ENCODE peak calls at places on chromosomes 12 and 14, in seven cellular contexts. V, N, D, X, S, R and A are unnamed samples.

GRCh38 chr14:33073023-33073422 is 134.3 kb downstream of the NPAS3 start:
- DNase-seq in D (no peak), S (no peak), R (no peak), N (no peak), X (no peak), V (no peak), A (no peak)

GRCh38 chr12:849192-849527 is 96.8 kb downstream of the WNK1 start:
- DNase-seq in X (no peak), D (no peak), V (no peak), R (no peak), S (no peak), N (no peak), A (no peak)

GRCh38 chr14:60324837-60325236 is 75.8 kb downstream of the PPM1A start:
- DNase-seq in D (no peak), V (no peak), N (no peak), X (no peak), S (no peak), R (no peak), A (no peak)

GRCh38 chr12:19131020-19131431 is 1.5 kb downstream of the PLEKHA5 start:
- DNase-seq in V (peak), D (no peak), S (no peak), R (peak), X (peak), N (no peak), A (no peak)

GRCh38 chr14:68688872-68689371 is 103.9 kb downstream of the ZFP36L1 start:
- DNase-seq in N (no peak), S (peak), V (peak), D (no peak), X (peak), R (peak), A (no peak)

GRCh38 chr14:35403085-35403396 is 1.5 kb downstream of the NFKBIA start:
- DNase-seq in R (peak), X (no peak), S (no peak), V (peak), N (peak), D (no peak), A (no peak)

GRCh38 chr14:94466706-94467370 is 9.2 kb downstream of the SERPINA9 start:
- DNase-seq in X (no peak), V (no peak), N (no peak), R (no peak), D (no peak), S (no peak), A (no peak)

GRCh38 chr12:46449856-46450255 is 77.3 kb upstream of the SLC38A2 start:
- DNase-seq in N (no peak), R (no peak), V (no peak), D (no peak), S (no peak), X (no peak), A (no peak)

GRCh38 chr12:25416516-25416915 is 136.6 kb downstream of the LMNTD1 start:
- DNase-seq in S (no peak), D (no peak), N (no peak), X (no peak), V (no peak), R (no peak), A (no peak)

GRCh38 chr12:67263416-67263960 is 5.7 kb upstream of the CAND1 start:
- DNase-seq in R (no peak), X (no peak), N (no peak), S (no peak), V (no peak), D (no peak), A (no peak)

GRCh38 chr14:57871487-57872080 is 5.7 kb upstream of the SLC35F4 start:
- DNase-seq in X (peak), D (peak), R (peak), S (no peak), N (peak), V (peak), A (peak)

GRCh38 chr14:106844608-106845285 is 1318.4 kb downstream of the TMEM121 start:
- DNase-seq in S (no peak), R (no peak), X (no peak), D (no peak), V (peak), N (peak), A (no peak)

GRCh38 chr14:106843376-106843775 is 1317.0 kb downstream of the TMEM121 start:
- DNase-seq in X (no peak), N (no peak), D (no peak), R (no peak), V (no peak), S (no peak), A (no peak)

GRCh38 chr14:106843951-106844483 is 1317.6 kb downstream of the TMEM121 start:
- DNase-seq in V (peak), D (no peak), R (no peak), X (no peak), N (no peak), S (no peak), A (no peak)

GRCh38 chr14:106841701-106842100 is 1315.3 kb downstream of the TMEM121 start:
- DNase-seq in R (no peak), S (no peak), D (no peak), N (no peak), V (no peak), X (no peak), A (no peak)

GRCh38 chr14:106842687-106843086 is 1316.3 kb downstream of the TMEM121 start:
- DNase-seq in D (no peak), R (no peak), X (no peak), V (peak), N (no peak), S (no peak), A (no peak)
- TF ChIP-seq CTCF in D (peak), R (no peak), X (no peak), V (no peak), N (no peak), S (no peak), A (peak)

DNA sequence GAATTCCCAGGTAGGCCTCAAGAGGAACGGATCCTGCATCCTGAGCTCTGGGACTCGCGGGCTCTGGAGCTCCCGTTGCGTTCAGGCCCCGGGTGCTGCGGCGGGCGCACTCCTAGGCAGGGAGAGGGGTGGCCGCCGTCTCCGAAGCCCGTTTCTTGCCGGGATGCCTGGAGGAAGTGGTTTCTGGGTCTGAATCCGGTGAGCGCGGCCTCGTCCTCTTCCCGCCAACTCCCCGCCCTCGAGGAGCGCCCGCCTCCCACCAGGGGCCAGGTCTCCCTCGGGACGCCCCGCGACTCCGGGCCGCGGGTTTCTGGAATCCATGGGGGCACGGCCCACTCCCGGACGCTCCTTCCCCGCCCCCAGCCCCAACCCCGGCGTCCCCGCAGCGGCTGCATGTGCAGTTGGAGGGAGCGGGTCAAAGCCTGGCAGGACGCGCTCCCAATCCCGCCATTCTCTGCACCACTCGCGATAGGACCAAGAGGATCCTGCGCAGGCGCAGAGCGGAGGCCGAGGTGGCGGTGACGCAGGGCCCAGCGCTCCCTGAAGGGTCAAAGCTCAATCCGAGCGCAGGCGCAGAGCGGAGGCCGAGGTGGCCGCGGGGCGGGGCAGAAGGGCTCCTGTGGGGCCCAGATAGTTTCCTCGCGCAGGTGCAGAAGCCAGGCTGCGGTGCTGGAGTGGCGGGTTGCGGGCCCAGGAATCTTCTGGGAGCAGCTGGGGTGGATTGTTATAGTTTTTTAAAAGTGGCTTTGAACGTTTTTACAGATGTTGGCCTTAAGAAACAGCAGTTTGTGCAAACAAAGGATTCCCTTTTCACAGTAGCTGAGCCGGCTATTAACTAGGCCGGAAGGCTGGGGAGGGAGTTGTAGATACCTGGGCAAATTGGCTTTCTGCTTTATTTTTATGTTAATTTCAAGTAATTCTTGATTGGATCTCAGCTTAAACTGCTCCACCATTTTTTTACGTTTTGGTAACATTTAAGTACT is 796.4 kb downstream of the AACS start:
- DNase-seq in N (peak), V (peak), D (no peak), R (no peak), X (no peak), S (no peak), A (no peak)
- H3K4me3 ChIP-seq in N (peak), V (no peak), D (no peak), R (no peak), X (no peak), S (no peak), A (peak)

DNA sequence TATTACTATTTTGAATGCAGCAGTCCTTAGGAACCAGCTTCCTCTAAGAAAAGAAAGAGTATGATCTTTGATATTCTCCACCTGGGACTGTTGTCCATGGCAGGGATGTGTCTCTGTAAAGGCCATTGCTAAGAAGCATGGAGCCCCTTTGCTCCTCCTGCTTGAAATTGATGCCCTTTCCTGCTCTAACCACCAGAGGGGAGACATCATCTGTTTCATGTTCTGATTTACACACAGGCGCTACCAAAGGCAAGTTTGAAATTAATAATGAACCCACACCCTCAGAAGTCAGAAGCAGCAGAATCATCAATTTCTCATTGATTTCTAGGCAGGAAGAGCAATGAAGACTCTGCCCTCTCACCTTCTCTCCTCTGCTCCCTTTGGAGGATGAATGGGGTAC is 253.8 kb downstream of the RMST start:
- DNase-seq in R (peak), N (no peak), S (no peak), V (no peak), X (peak), D (no peak), A (peak)
- TF ChIP-seq CTCF in R (peak), N (peak), S (no peak), V (no peak), X (peak), D (peak), A (peak)

DNA sequence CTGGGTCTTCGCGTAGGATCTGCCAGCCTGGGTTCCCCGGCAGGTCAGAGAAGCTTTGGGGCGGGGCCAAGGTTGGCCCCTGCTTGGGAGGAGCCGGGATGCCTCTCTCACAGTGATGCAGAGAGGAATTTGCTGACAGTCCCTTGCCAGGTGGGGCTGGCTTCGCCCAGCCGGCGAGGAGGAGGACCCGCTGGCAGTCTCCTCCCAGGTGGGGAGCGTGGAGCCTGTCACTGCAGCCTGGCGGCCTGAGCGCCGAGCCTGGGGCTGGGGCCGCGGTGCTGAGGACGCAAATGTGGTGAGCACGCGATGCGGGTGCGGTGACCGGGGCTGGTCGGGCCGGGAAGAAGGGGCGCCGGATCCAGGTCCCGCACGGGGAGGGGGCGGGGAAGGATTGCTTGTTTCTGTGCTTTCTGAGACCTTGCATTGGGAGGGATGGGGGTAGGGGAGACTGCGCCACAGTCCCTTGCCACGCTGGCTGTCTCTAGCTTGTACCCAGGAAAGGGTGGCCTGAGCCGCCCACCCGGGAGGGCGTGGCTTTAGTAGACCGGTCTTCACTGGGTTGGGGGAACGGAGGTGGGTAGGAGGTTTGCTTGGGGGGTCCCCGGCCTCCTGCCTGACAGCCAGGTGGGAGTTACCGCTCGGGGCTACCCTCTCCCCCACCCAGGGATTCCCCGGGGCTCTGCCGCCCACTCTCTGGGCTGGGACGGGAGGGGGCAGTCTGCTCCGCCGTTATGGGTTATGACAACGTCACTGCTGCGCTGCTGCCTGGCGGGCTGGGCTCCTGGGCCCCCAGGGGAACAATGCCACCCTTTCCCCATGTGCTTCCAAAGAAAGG is at the start of gene TMEM63C:
- DNase-seq in N (no peak), X (peak), R (peak), V (peak), D (peak), S (no peak), A (no peak)
- H3K4me3 ChIP-seq in N (peak), X (peak), R (peak), V (peak), D (peak), S (peak), A (peak)

GRCh38 chr12:124993568-124994434 is at the start of gene BRI3BP:
- DNase-seq in S (no peak), R (peak), V (peak), X (peak), D (no peak), N (peak), A (no peak)
- TF ChIP-seq CTCF in S (no peak), R (no peak), V (no peak), X (no peak), D (no peak), N (no peak), A (no peak)

GRCh38 chr12:43917896-43918295 is 82.0 kb downstream of the TMEM117 start:
- DNase-seq in R (no peak), V (no peak), D (no peak), N (no peak), X (no peak), S (no peak), A (no peak)

GRCh38 chr12:43914923-43915468 is 79.1 kb downstream of the TMEM117 start:
- DNase-seq in X (peak), R (peak), V (no peak), D (no peak), N (no peak), S (no peak), A (no peak)

GRCh38 chr12:43914391-43914790 is 78.5 kb downstream of the TMEM117 start:
- DNase-seq in S (no peak), X (no peak), R (no peak), V (no peak), N (no peak), D (no peak), A (no peak)

GRCh38 chr12:43912851-43913250 is 77.0 kb downstream of the TMEM117 start:
- DNase-seq in N (no peak), V (no peak), R (no peak), S (no peak), D (no peak), X (no peak), A (no peak)
- H3K4me3 ChIP-seq in N (no peak), V (no peak), R (no peak), S (no peak), D (no peak), X (no peak), A (no peak)

GRCh38 chr14:101738921-101739320 is 22.6 kb upstream of the PPP2R5C start:
- DNase-seq in X (no peak), S (no peak), D (no peak), N (no peak), R (no peak), V (no peak), A (no peak)

GRCh38 chr14:101736071-101736470 is 25.4 kb upstream of the PPP2R5C start:
- DNase-seq in D (no peak), V (no peak), R (no peak), X (no peak), N (no peak), S (no peak), A (no peak)

GRCh38 chr14:101739446-101740141 is 21.9 kb upstream of the PPP2R5C start:
- DNase-seq in X (no peak), S (no peak), N (no peak), R (no peak), D (no peak), V (no peak), A (no peak)

GRCh38 chr14:101736585-101736984 is 24.9 kb upstream of the PPP2R5C start:
- DNase-seq in R (no peak), X (no peak), V (no peak), N (no peak), D (no peak), S (no peak), A (no peak)

DNA sequence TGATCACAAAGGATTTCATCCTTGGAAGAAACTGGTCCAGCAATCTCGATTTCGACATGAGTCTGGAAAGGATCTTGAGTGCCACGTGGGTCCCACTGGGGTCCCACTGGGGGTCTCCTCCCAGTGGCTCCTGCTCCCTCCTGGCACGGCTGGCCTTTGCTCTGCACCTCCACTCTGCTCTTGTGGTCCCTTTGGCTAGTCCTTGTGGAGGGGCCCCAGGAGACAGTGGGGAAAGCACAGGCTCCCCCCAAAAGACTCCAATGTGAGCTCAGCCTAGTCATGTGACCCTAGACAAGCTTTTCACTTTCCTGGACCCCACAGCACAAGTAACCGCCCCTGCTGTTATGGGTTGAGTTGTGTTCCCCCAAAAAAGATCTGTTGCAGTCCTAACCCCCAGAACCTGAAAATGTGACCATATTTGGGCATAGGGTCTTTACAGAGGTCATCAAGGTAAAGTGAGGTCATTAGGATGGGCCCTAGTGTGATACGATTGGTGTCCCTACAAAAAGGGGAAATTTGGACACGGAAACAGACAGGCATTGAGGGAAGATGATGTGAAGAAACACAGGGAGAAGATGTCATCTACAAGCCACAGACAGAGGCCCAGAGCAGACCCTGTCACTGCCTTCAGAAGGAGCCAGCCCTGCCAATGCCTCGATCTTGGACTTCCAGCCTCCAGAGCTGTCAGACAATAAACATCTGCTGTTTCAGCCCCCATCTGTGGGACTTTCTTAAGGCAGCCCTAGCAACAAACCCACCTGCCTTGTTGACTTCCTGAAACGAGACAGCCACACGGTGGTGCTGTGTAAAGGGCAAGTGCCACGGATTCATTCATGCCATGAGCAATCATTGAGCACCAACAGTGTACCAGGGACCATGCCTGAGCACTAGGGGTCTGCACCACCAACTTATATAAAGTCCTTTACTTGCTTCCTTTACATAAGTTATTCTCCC is 23.8 kb upstream of the PPP2R5C start:
- DNase-seq in X (no peak), N (no peak), R (no peak), V (no peak), S (no peak), D (no peak), A (no peak)
- TF ChIP-seq CTCF in X (no peak), N (no peak), R (no peak), V (no peak), S (no peak), D (peak), A (peak)